ENCODE peak calls at places on chromosomes 11 and 22, in nine cellular contexts. N is thoracic aorta, E is neural crest cell, Q is IMR-90, W is chondrocyte, S is Panc1, B is choroid plexus epithelial cell, T is NB4, H is PC-9. G is an unnamed sample.

GRCh38 chr11:123173040-123173855 is 21.8 kb downstream of the CLMP start:
- DNase-seq in S (no peak), T (peak), Q (peak), H (peak), N (no peak), W (no peak), E (no peak), B (peak), G (no peak)

GRCh38 chr11:637593-638507 is 781 bp downstream of the DRD4 start:
- DNase-seq in B (no peak), H (no peak), S (no peak), N (no peak), W (peak), E (no peak), Q (no peak), T (no peak), G (no peak)

GRCh38 chr11:73173755-73174494 is 31.8 kb upstream of the FCHSD2 start:
- DNase-seq in H (no peak), Q (peak), W (no peak), T (no peak), S (no peak), E (no peak), N (peak), B (no peak), G (no peak)

GRCh38 chr11:25667871-25668270 is 664.1 kb upstream of the ANO3 start:
- DNase-seq in E (no peak), B (no peak), Q (no peak), N (no peak), S (no peak), H (no peak), W (no peak), T (no peak), G (no peak)

GRCh38 chr11:128463386-128463829 is 124.0 kb downstream of the ETS1 start:
- DNase-seq in Q (peak), B (peak), H (no peak), E (no peak), W (no peak), T (no peak), S (no peak), N (peak), G (no peak)

GRCh38 chr22:27241430-27242110 is 560.0 kb downstream of the MN1 start:
- DNase-seq in W (no peak), H (no peak), T (no peak), N (no peak), B (no peak), S (no peak), Q (no peak), E (no peak), G (no peak)

GRCh38 chr11:10461276-10461790 is 6.3 kb downstream of the AMPD3 start:
- DNase-seq in S (no peak), Q (no peak), N (no peak), T (no peak), H (no peak), W (no peak), E (no peak), B (no peak), G (no peak)

GRCh38 chr11:87736928-87737327 is 438.3 kb downstream of the RAB38 start:
- DNase-seq in Q (no peak), T (no peak), E (no peak), S (no peak), H (no peak), N (no peak), W (no peak), B (no peak), G (no peak)

GRCh38 chr11:100827934-100828661 is 141.0 kb downstream of the ARHGAP42 start:
- DNase-seq in W (no peak), E (no peak), B (peak), H (peak), T (no peak), N (no peak), S (no peak), Q (peak), G (peak)

GRCh38 chr11:93784935-93785360 is 866 bp downstream of the MED17 start:
- DNase-seq in B (peak), N (no peak), T (no peak), W (no peak), Q (no peak), E (no peak), S (no peak), H (no peak), G (no peak)

GRCh38 chr22:37806409-37807338 is 1.1 kb upstream of the GCAT start:
- DNase-seq in H (no peak), W (no peak), S (no peak), T (peak), N (no peak), E (no peak), Q (peak), B (peak), G (peak)

GRCh38 chr11:78907636-78908035 is 333.0 kb upstream of the NARS2 start:
- DNase-seq in W (no peak), S (no peak), Q (peak), B (no peak), H (peak), N (no peak), E (no peak), T (no peak), G (no peak)

GRCh38 chr11:47376543-47377371 is 1.6 kb downstream of the SPI1 start:
- DNase-seq in H (peak), W (no peak), S (no peak), N (no peak), Q (no peak), T (peak), B (no peak), E (no peak), G (no peak)

GRCh38 chr22:46572911-46573780 is 35.7 kb upstream of the CELSR1 start:
- DNase-seq in N (no peak), S (no peak), W (peak), B (no peak), E (no peak), Q (no peak), H (no peak), T (no peak), G (no peak)

GRCh38 chr22:46866591-46866990 is 104.1 kb downstream of the TBC1D22A start:
- DNase-seq in T (no peak), Q (peak), H (peak), B (peak), S (no peak), E (no peak), N (no peak), W (no peak), G (no peak)

GRCh38 chr22:23121026-23121823 is 20.6 kb downstream of the RSPH14 start:
- DNase-seq in B (no peak), S (no peak), W (no peak), Q (peak), N (no peak), T (peak), H (no peak), E (no peak), G (no peak)

GRCh38 chr11:24651873-24652272 is 155.0 kb downstream of the LUZP2 start:
- DNase-seq in T (no peak), E (no peak), B (no peak), S (no peak), W (no peak), Q (no peak), H (no peak), N (no peak), G (no peak)

GRCh38 chr11:61071880-61072279 is 30.4 kb upstream of the CD5 start:
- DNase-seq in T (no peak), Q (no peak), S (no peak), B (peak), N (no peak), W (no peak), E (peak), H (no peak), G (no peak)

GRCh38 chr11:102268083-102268984 is 49.0 kb upstream of the BIRC3 start:
- DNase-seq in S (peak), H (peak), Q (peak), B (peak), E (peak), W (no peak), T (no peak), N (peak), G (peak)
- TF ChIP-seq CTCF in S (peak), H (peak), Q (peak), B (peak), E (peak), W (peak), T (no peak), N (peak), G (no peak)

DNA sequence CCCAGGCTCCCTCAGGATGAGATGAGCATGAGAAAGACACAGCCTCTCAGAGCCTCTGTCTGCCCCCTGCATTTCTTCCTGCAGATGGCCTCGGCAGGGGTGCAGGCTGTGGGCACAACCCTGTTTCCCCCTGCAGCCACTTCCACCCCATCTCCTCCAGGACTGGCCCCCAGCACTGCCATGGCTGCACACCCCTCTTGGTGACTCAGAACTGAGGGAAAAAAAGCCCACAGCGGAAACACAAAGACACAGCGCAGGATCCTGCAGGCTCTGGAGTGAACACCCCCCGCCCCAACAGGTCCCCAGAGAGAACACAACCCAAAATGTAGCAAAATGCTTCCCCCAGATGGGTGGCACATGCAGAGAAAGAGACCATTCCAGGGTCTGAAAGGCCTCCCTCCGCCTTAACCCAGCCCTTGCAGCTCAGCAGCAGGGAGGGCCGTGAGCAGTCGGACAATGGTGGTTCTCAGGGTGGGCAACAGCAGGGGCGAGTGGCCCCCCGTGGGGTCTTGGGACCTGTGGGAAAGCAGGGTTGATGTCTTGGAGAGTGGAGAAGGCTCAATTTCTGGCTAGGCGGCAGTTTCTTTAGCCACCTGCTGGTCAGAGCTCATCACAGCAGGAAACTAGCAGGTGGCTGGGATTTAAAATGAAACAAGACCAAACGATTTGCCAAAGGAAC is 8.0 kb downstream of the TUBGCP6 start:
- DNase-seq in S (no peak), W (no peak), B (peak), T (peak), H (no peak), Q (peak), E (no peak), N (no peak), G (no peak)
- TF ChIP-seq CTCF in S (no peak), W (peak), B (peak), T (peak), H (peak), Q (peak), E (peak), N (no peak), G (peak)

GRCh38 chr22:41578114-41578513 is 11.5 kb downstream of the PMM1 start:
- DNase-seq in E (no peak), B (no peak), W (no peak), S (no peak), Q (no peak), N (no peak), H (no peak), T (no peak), G (no peak)
- TF ChIP-seq CTCF in E (no peak), B (no peak), W (no peak), S (no peak), Q (no peak), N (no peak), H (no peak), T (no peak), G (no peak)

DNA sequence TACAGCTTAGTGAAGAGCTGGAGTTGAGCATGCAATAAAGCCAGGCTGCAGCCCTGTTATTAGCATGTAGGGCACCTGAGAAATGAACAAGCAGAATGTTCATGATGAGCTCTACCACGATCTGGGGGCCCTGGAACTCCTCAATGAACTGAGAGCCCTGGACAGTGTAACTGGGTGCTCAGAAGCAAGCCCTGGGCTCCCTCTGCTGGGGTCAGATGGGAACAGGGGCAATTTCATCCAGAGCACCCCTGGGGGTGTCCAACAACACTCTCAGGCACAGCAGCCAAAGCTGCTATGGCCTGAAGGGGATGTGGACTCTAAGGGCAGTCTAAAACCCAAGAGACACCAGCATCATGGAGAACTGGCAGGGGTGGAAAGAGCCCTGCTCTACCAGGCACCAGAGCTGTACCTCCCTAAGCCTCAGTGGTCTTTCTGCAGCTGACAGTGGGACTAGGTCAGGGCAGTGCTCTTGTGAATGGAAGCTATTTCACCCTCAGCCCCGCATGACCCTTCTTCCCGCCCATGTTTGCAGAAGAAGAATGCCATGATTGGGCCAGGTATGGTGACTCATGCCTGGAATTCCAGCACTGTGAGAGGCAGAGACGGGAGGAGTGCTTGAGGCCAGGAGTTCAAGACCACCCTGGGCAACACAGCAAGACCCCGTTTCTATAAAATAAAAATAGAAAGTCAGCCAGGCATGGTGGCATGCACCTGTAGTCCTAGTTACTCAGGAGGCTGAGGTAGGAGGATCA is 28.9 kb downstream of the THOC5 start:
- DNase-seq in E (peak), T (peak), W (peak), Q (peak), H (no peak), S (peak), N (no peak), B (peak), G (peak)
- TF ChIP-seq CTCF in E (peak), T (peak), W (peak), Q (peak), H (peak), S (no peak), N (no peak), B (peak), G (peak)

DNA sequence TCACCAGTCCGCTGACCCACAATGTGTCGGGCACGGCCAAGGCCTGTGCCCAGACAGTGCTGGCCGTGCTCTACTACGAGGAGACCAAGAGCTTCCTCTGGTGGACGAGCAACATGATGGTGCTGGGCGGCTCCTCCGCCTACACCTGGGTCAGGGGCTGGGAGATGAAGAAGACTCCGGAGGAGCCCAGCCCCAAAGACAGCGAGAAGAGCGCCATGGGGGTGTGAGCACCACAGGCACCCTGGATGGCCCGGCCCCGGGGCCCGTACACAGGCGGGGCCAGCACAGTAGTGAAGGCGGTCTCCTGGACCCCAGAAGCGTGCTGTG is 6.1 kb downstream of the SLC35C1 start:
- DNase-seq in W (no peak), Q (no peak), S (no peak), N (no peak), E (no peak), H (no peak), T (no peak), B (no peak), G (no peak)
- TF ChIP-seq CTCF in W (no peak), Q (no peak), S (no peak), N (no peak), E (no peak), H (no peak), T (no peak), B (no peak), G (no peak)

GRCh38 chr11:104152941-104153340 is 11.0 kb downstream of the PDGFD start:
- DNase-seq in W (no peak), S (no peak), N (no peak), E (no peak), Q (no peak), T (no peak), H (no peak), B (no peak), G (no peak)

GRCh38 chr11:104148074-104148473 is 15.9 kb downstream of the PDGFD start:
- DNase-seq in E (no peak), B (peak), Q (peak), T (no peak), N (no peak), H (no peak), W (no peak), S (no peak), G (no peak)

GRCh38 chr11:104148696-104149095 is 15.3 kb downstream of the PDGFD start:
- DNase-seq in E (no peak), H (no peak), Q (no peak), T (no peak), N (no peak), S (no peak), B (no peak), W (no peak), G (no peak)

GRCh38 chr11:104154296-104154695 is 9.7 kb downstream of the PDGFD start:
- DNase-seq in H (no peak), E (no peak), B (no peak), N (no peak), W (no peak), T (no peak), S (no peak), Q (no peak), G (no peak)

GRCh38 chr11:104151404-104152204 is 12.3 kb downstream of the PDGFD start:
- DNase-seq in Q (no peak), E (no peak), H (no peak), N (no peak), B (peak), S (no peak), T (peak), W (no peak), G (no peak)
- TF ChIP-seq CTCF in Q (peak), E (peak), H (peak), N (peak), B (peak), S (peak), T (no peak), W (peak), G (peak)

GRCh38 chr11:76291576-76292526 is 85.5 kb upstream of the WNT11 start:
- DNase-seq in H (peak), B (no peak), Q (no peak), T (no peak), W (peak), N (no peak), S (no peak), E (no peak), G (no peak)
- TF ChIP-seq CTCF in H (peak), B (no peak), Q (no peak), T (no peak), W (no peak), N (no peak), S (no peak), E (no peak), G (no peak)

GRCh38 chr11:67354314-67355022 is 1.1 kb upstream of the POLD4 start:
- DNase-seq in N (peak), H (peak), E (no peak), T (peak), W (no peak), S (peak), Q (peak), B (peak), G (no peak)
- TF ChIP-seq CTCF in N (peak), H (peak), E (no peak), T (no peak), W (peak), S (no peak), Q (peak), B (peak), G (no peak)

DNA sequence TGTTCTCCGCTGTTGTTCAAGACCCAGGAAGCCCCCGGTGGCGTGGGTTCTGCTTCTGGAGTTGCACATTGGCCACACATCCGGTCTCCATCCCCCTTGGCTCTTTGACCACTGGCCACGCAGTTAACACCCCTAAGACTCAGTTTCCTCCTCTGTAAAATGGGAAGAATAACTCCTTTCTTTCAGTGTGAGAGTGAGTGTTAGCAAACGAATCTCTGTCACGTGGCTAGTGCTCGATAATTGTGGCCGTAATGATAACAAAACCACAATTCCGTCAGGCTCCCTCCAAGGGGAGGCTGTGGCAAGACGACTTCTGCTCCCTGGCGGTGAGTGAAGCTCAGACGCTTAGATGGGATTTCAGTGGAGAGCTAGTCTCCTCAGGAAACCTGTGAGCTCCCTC is 315.2 kb upstream of the B3GAT1 start:
- DNase-seq in H (no peak), Q (no peak), T (peak), E (no peak), N (no peak), S (no peak), W (no peak), B (no peak), G (no peak)
- TF ChIP-seq CTCF in H (no peak), Q (no peak), T (peak), E (no peak), N (no peak), S (no peak), W (no peak), B (no peak), G (no peak)

DNA sequence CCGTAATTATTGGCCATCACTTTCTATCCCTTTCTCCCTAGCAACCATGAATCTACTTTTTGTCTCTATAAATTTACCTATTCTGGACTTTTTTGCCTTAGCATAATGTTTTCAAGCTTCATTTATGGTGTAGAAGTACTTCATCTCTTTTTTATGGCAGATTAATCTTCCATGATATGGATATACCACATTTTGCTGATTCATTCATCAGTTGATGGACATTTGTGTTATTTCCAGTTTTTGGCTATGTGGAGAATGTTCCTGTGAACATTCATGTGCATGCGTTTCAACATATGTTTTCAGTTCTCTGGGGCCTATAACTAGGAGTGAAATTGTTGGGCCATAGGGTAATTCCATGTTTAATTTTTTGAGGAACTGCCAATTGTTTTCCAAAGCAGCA is 12.8 kb downstream of the CAPN1 start:
- DNase-seq in S (no peak), N (no peak), H (no peak), W (no peak), B (no peak), T (no peak), Q (no peak), E (no peak), G (no peak)
- TF ChIP-seq CTCF in S (no peak), N (no peak), H (no peak), W (no peak), B (no peak), T (no peak), Q (no peak), E (no peak), G (no peak)